ENCODE peak calls at places on chromosomes 16 and 17, in four cellular contexts. H is adipocyte, L is gastrocnemius medialis, B is pancreas. R is an unnamed sample. For H3K27me3, the result is how much of the 10 kb centered on the place peaks cover.

GRCh38 chr17:52170963-52171572 is 12.6 kb upstream of the CA10 start:
- DNase-seq in L (no peak), B (peak), H (peak), R (peak)

GRCh38 chr16:83627996-83628395 is 179.8 kb upstream of the HSBP1 start:
- DNase-seq in H (no peak), L (no peak), B (no peak), R (no peak)

GRCh38 chr17:67376892-67377726 is at the start of gene PITPNC1:
- DNase-seq in B (peak), L (peak), H (peak), R (peak)

GRCh38 chr17:22505660-22506059 is 813.3 kb downstream of the KCNJ18 start:
- DNase-seq in L (no peak), H (no peak), B (no peak), R (no peak)

GRCh38 chr16:49824600-49824999 is 31.3 kb downstream of the ZNF423 start:
- DNase-seq in B (no peak), L (no peak), H (peak), R (no peak)

GRCh38 chr17:68973098-68973929 is 18.1 kb upstream of the ABCA8 start:
- DNase-seq in H (peak), B (no peak), L (no peak), R (no peak)

GRCh38 chr17:27996157-27997043 is 46.1 kb upstream of the NLK start:
- DNase-seq in L (no peak), H (no peak), B (no peak), R (no peak)

GRCh38 chr17:29140631-29141483 is 39.3 kb downstream of the MYO18A start:
- DNase-seq in L (peak), H (no peak), B (no peak), R (no peak)

GRCh38 chr16:75452464-75453190 is 11.9 kb downstream of the TMEM170A start:
- DNase-seq in H (no peak), B (no peak), L (no peak), R (no peak)

GRCh38 chr16:30521873-30522641 is 4.3 kb downstream of the ZNF768 start:
- DNase-seq in H (no peak), B (no peak), L (no peak), R (no peak)

GRCh38 chr17:38457577-38458371 is 29.5 kb downstream of the ARHGAP23 start:
- DNase-seq in H (no peak), B (no peak), L (no peak), R (no peak)

GRCh38 chr16:51916814-51917213 is 630.1 kb downstream of the TOX3 start:
- DNase-seq in H (no peak), B (no peak), L (no peak), R (no peak)

GRCh38 chr16:78081341-78081740 is 18.1 kb upstream of the WWOX start:
- DNase-seq in L (no peak), H (no peak), B (no peak), R (no peak)
- H3K27me3 ChIP-seq in L (under half), H (under half), B (under half), R (under half)

GRCh38 chr17:54221499-54221898 is 398.8 kb downstream of the KIF2B start:
- DNase-seq in H (no peak), B (no peak), L (no peak), R (no peak)
- H3K27me3 ChIP-seq in H (under half), B (under half), L (under half), R (under half)

GRCh38 chr17:49901460-49902331 is 53.8 kb upstream of the TAC4 start:
- DNase-seq in L (no peak), H (peak), B (peak), R (peak)

GRCh38 chr17:49896222-49896621 is 48.4 kb upstream of the TAC4 start:
- DNase-seq in L (no peak), H (no peak), B (no peak), R (no peak)

GRCh38 chr17:49898547-49899490 is 51.0 kb upstream of the TAC4 start:
- DNase-seq in H (no peak), L (no peak), B (no peak), R (peak)

GRCh38 chr17:49896860-49897259 is 49.0 kb upstream of the TAC4 start:
- DNase-seq in H (no peak), L (no peak), B (no peak), R (no peak)

GRCh38 chr17:49899588-49899987 is 51.7 kb upstream of the TAC4 start:
- DNase-seq in L (no peak), B (no peak), H (no peak), R (no peak)
- H3K27me3 ChIP-seq in L (under half), B (under half), H (half or more), R (under half)

GRCh38 chr16:89035698-89036570 is 57.7 kb upstream of the ACSF3 start:
- DNase-seq in H (no peak), B (no peak), L (no peak), R (no peak)
- H3K27me3 ChIP-seq in H (under half), B (under half), L (under half), R (under half)

GRCh38 chr17:81821147-81821546 is 11.9 kb downstream of the MCRIP1 start:
- DNase-seq in B (no peak), L (no peak), H (no peak), R (no peak)

GRCh38 chr17:81819648-81820171 is 13.4 kb downstream of the MCRIP1 start:
- DNase-seq in H (no peak), L (no peak), B (no peak), R (no peak)

GRCh38 chr17:81822996-81823799 is 9.9 kb downstream of the MCRIP1 start:
- DNase-seq in H (no peak), L (no peak), B (no peak), R (no peak)

GRCh38 chr17:81822312-81822637 is 10.8 kb downstream of the MCRIP1 start:
- DNase-seq in B (no peak), H (no peak), L (no peak), R (no peak)

DNA sequence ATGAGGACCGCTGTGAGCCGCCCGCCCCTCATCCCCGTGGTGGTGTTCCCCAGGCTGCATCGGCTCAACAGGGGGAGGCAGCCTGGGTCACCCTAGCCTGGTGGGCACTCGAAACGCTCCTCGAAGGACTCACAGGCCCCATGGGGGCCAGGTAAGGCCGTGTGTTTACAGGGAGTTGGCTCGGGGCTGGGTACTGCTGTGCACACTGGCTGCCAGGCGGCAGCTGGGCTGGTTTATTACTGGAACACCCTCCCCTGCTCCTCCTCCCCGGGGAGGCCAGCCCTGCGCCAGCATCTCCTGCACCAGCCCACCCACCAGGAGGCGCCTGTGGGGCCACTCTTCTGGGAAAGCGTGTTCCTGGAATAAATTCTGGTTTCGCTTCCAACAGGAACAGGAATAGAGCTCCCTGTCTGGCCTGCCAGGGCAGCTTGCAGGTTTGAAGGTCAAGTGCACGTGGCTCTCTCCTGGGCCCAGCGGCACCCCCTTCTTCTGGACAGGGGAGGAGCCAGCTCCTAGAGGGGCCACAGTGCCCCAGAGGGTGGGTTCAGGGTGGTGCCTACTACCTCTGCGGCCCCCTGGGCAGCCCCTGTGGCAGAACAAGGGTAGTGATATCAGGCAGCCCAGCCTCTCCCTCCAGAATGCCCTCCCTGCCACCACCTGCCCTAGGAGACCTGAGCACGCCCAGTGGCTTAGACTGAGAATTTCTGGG is 11.3 kb downstream of the MCRIP1 start:
- DNase-seq in L (peak), B (peak), H (no peak), R (peak)
- H3K27me3 ChIP-seq in L (under half), B (under half), H (under half), R (under half)

DNA sequence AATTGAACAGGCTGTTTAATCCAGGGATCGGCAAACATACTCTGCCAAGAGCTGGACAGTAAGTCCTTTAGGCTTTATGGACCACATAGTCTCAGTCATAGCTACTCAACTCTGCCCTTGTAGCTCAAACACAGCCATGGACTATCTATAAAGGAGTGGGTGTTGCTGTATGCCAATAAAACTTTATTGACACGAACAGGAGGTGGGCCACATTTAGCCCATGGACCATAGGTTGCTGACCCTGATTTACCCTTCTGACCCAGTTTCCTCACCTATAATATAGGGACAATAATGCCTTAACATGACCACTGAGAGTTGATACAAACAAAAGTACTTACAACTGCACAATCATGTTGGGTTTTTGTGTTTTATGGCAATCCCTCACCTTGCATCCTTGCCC is 257.0 kb upstream of the SDK2 start:
- DNase-seq in B (no peak), L (no peak), H (no peak), R (no peak)
- H3K27me3 ChIP-seq in B (under half), L (under half), H (half or more), R (half or more)

GRCh38 chr17:45789874-45790273 is 5.8 kb downstream of the CRHR1 start:
- DNase-seq in H (no peak), L (no peak), B (no peak), R (no peak)

GRCh38 chr17:45791935-45792334 is 7.8 kb downstream of the CRHR1 start:
- DNase-seq in B (peak), H (no peak), L (no peak), R (peak)

GRCh38 chr17:45791041-45791582 is 7.0 kb downstream of the CRHR1 start:
- DNase-seq in L (no peak), H (no peak), B (no peak), R (no peak)

GRCh38 chr17:45792437-45792836 is 8.3 kb downstream of the CRHR1 start:
- DNase-seq in L (no peak), B (no peak), H (no peak), R (no peak)

GRCh38 chr17:45790296-45790922 is 6.3 kb downstream of the CRHR1 start:
- DNase-seq in B (peak), L (no peak), H (no peak), R (no peak)
- H3K27me3 ChIP-seq in B (under half), L (under half), H (half or more), R (half or more)

GRCh38 chr17:787641-788221 is 5.6 kb downstream of the MRM3 start:
- DNase-seq in B (peak), H (no peak), L (no peak), R (no peak)

GRCh38 chr17:778096-778495 is 4.0 kb downstream of the GLOD4 start:
- DNase-seq in L (no peak), B (no peak), H (no peak), R (no peak)

GRCh38 chr17:784143-784542 is 2.0 kb downstream of the MRM3 start:
- DNase-seq in L (no peak), H (no peak), B (no peak), R (no peak)

GRCh38 chr17:781920-782731 is at the start of the genes GLOD4 and MRM3:
- DNase-seq in L (peak), B (peak), H (peak), R (peak)
- H3K27me3 ChIP-seq in L (under half), B (under half), H (under half), R (under half)

DNA sequence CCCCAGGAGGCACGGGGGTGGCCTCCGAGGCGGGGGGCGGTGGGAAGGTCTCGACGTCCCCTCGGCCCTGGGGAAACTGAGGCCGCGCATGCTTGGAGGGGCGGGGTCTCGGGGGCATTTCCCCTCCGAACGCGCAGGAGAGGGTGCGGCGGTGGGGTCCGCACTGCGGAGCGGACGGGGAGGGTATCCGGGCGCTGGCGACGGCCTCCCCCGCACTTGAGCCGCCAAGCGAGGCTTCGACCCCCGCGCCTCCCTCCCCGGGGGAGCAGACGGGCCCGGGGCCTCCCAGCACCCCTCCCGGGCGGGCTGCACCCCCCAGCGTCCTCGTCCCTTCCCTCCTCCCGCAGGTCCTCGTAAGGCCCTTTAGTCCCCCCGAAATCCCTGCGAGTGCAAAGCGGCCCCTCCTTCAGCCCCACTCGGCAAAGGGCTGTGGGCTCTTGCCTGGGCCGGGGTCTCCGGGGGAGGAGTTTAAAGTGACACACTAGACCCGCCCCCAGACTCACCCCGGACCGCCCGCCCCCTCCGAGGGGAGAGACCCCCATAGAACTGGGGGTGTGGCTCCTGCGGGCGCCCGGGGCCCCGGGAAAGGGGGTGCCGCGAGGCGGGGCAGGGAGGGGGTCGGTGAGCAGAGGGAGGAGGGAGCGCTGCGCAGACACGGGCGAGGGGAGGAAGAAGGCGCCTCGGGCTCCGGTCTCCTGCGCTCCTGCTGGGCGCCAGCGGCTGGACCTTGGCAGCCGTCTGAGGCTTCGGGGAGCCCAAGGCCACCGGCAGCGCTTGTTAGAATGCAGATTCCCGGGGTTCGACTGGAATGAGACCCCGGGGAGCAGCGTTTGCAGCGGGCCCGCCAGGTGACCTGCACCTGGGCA is 642 bp downstream of the BAIAP3 start:
- DNase-seq in B (no peak), H (peak), L (no peak), R (peak)
- H3K27me3 ChIP-seq in B (under half), H (under half), L (under half), R (under half)

DNA sequence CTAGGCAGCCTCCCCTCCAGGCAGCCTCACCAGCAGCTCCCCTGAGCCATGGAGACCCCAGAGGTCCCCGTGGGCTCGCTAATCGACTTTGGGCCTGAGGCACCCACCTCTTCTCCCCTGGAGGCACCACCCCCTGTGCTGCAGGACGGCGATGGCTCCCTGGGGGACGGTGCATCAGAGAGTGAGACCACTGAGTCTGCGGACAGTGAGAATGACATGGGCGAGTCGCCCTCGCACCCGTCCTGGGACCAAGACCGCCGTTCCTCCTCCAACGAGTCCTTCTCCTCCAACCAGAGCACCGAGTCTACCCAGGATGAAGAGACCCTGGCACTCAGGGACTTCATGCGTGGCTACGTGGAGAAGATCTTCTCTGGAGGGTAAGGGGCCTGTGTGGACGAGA is 39.4 kb downstream of the KIAA0513 start:
- DNase-seq in B (no peak), L (no peak), H (no peak), R (no peak)
- H3K27me3 ChIP-seq in B (under half), L (under half), H (under half), R (under half)

R was measured in endodermal cell.